ENCODE peak calls at places on chromosome 19, in five cellular contexts. One of them, this sample, is unnamed. For H3K27me3, the result is how much of the 10 kb centered on the place peaks cover.

GRCh38 chr19:30649149-30649548 is 277.0 kb downstream of the ZNF536 start:
- DNase-seq in HepG2: no peak
- DNase-seq in SK-N-SH: no peak
- DNase-seq in HCT116: no peak
- DNase-seq in GM23338: no peak
- DNase-seq in this sample: no peak

GRCh38 chr19:3547301-3547731 is 8.3 kb downstream of the TEKTIP1 start:
- DNase-seq in HepG2: no peak
- DNase-seq in SK-N-SH: peak
- DNase-seq in HCT116: no peak
- DNase-seq in GM23338: no peak
- DNase-seq in this sample: no peak

GRCh38 chr19:11355160-11356073 is at the start of gene PLPPR2:
- DNase-seq in HepG2: peak
- DNase-seq in SK-N-SH: peak
- DNase-seq in HCT116: peak
- DNase-seq in GM23338: peak
- DNase-seq in this sample: peak

GRCh38 chr19:2650515-2650914 is 52.0 kb downstream of the GNG7 start:
- DNase-seq in HepG2: peak
- DNase-seq in SK-N-SH: no peak
- DNase-seq in HCT116: no peak
- DNase-seq in GM23338: no peak
- DNase-seq in this sample: no peak

GRCh38 chr19:58572818-58573657 is at the start of gene MZF1:
- DNase-seq in HepG2: peak
- DNase-seq in SK-N-SH: peak
- DNase-seq in HCT116: peak
- DNase-seq in GM23338: peak
- DNase-seq in this sample: peak

GRCh38 chr19:13014101-13014920 is 19.0 kb downstream of the NFIX start:
- DNase-seq in HepG2: no peak
- DNase-seq in SK-N-SH: no peak
- DNase-seq in HCT116: no peak
- DNase-seq in GM23338: peak
- DNase-seq in this sample: no peak

GRCh38 chr19:17021793-17022590 is 4.6 kb downstream of the CPAMD8 start:
- DNase-seq in HepG2: peak
- DNase-seq in SK-N-SH: no peak
- DNase-seq in HCT116: no peak
- DNase-seq in GM23338: no peak
- DNase-seq in this sample: peak

GRCh38 chr19:16654151-16654550 is 5.8 kb downstream of the SMIM7 start:
- DNase-seq in HepG2: peak
- DNase-seq in SK-N-SH: peak
- DNase-seq in HCT116: peak
- DNase-seq in GM23338: peak
- DNase-seq in this sample: no peak

GRCh38 chr19:55353803-55354697 is 469 bp downstream of the COX6B2 start:
- DNase-seq in HepG2: no peak
- DNase-seq in SK-N-SH: peak
- DNase-seq in HCT116: peak
- DNase-seq in GM23338: peak
- DNase-seq in this sample: no peak

GRCh38 chr19:58096884-58097283 is 1.1 kb downstream of the ZSCAN18 start:
- DNase-seq in HepG2: no peak
- DNase-seq in SK-N-SH: no peak
- DNase-seq in HCT116: no peak
- DNase-seq in GM23338: peak
- DNase-seq in this sample: no peak

DNA sequence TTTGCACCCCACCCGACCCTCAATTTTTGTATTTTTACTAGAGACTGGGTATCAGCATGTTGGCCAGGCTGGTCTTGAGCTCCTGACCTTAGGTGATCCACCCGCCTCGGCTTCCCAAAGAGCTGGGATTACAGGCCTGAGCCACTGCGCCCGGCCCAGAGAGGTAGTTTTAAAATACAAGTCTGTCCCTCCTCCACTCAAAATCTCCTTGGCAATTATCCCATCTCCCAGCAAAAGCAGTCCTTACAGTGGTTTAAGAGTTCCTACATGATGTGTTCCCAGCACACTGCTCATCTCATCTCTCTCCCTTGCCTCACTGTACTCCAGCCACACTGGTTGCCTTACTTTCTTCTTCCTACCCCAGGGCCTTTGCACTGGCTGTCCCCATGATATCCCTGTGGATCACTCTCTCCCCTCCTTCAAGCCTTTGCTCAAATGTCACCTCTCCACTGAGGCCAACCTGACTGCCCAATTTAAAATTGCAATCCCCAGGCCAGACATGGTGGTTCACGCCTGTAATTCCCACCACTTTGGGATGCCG is 24.3 kb downstream of the LRFN3 start:
- DNase-seq in HepG2: no peak
- DNase-seq in SK-N-SH: no peak
- DNase-seq in HCT116: no peak
- DNase-seq in GM23338: no peak
- DNase-seq in this sample: no peak
- H3K27me3 ChIP-seq in HepG2: under half
- H3K27me3 ChIP-seq in SK-N-SH: under half
- H3K27me3 ChIP-seq in HCT116: under half
- H3K27me3 ChIP-seq in GM23338: under half
- H3K27me3 ChIP-seq in this sample: under half

GRCh38 chr19:29515233-29515619 is 10.6 kb upstream of the VSTM2B start:
- DNase-seq in HepG2: no peak
- DNase-seq in SK-N-SH: no peak
- DNase-seq in HCT116: no peak
- DNase-seq in GM23338: no peak
- DNase-seq in this sample: no peak

GRCh38 chr19:29512748-29513147 is 13.0 kb upstream of the VSTM2B start:
- DNase-seq in HepG2: no peak
- DNase-seq in SK-N-SH: no peak
- DNase-seq in HCT116: no peak
- DNase-seq in GM23338: no peak
- DNase-seq in this sample: no peak

GRCh38 chr19:29516358-29516725 is 9.5 kb upstream of the VSTM2B start:
- DNase-seq in HepG2: no peak
- DNase-seq in SK-N-SH: no peak
- DNase-seq in HCT116: no peak
- DNase-seq in GM23338: no peak
- DNase-seq in this sample: no peak

GRCh38 chr19:29515706-29516357 is 10.0 kb upstream of the VSTM2B start:
- DNase-seq in HepG2: no peak
- DNase-seq in SK-N-SH: no peak
- DNase-seq in HCT116: no peak
- DNase-seq in GM23338: no peak
- DNase-seq in this sample: no peak

DNA sequence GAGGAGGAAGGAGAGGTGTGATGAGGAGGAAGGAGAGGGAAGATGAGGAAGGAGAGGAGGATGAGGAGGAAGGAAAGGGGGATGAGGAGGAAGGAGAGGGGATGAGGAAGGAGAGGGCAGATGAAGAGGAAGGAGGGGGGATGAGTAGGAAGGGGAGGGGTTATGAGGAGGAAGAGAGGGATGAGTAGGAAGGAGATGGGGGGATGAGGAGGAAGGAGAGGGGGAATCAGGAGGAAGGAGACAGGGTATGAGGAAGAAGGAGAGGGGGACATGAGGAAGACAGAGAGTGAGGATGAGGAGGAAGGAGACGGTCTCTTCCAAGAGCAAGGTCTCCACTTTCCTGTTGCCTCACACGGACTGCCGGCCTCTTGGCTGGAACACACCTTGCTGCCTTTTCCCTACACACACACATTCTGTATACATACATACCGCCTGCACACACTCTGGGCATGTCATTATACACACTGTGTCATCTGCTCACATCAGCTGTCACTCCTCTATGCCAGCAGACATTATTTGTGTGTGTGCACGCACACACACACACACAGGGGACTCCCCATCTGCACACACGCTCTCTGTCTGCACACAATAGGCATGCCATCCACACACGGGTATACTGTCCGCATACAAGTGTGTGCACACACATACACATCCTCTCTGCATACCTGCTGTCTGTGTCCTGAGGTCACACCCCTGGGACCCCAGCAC is 11.1 kb upstream of the VSTM2B start:
- DNase-seq in HepG2: no peak
- DNase-seq in SK-N-SH: no peak
- DNase-seq in HCT116: no peak
- DNase-seq in GM23338: no peak
- DNase-seq in this sample: no peak
- TF ChIP-seq REST in HepG2: no peak
- TF ChIP-seq REST in SK-N-SH: no peak
- TF ChIP-seq REST in HCT116: no peak
- TF ChIP-seq REST in GM23338: no peak
- TF ChIP-seq REST in this sample: no peak

GRCh38 chr19:45899253-45899652 is 3.2 kb downstream of the MYPOP start:
- DNase-seq in HepG2: no peak
- DNase-seq in SK-N-SH: no peak
- DNase-seq in HCT116: no peak
- DNase-seq in GM23338: no peak
- DNase-seq in this sample: no peak

GRCh38 chr19:45901912-45902650 is at the start of gene MYPOP:
- DNase-seq in HepG2: no peak
- DNase-seq in SK-N-SH: peak
- DNase-seq in HCT116: no peak
- DNase-seq in GM23338: peak
- DNase-seq in this sample: peak

GRCh38 chr19:45899919-45900589 is 2.4 kb downstream of the MYPOP start:
- DNase-seq in HepG2: no peak
- DNase-seq in SK-N-SH: no peak
- DNase-seq in HCT116: no peak
- DNase-seq in GM23338: no peak
- DNase-seq in this sample: no peak

GRCh38 chr19:45901432-45901903 is 945 bp downstream of the MYPOP start:
- DNase-seq in HepG2: no peak
- DNase-seq in SK-N-SH: peak
- DNase-seq in HCT116: no peak
- DNase-seq in GM23338: peak
- DNase-seq in this sample: peak

GRCh38 chr19:45900661-45901431 is 1.6 kb downstream of the MYPOP start:
- DNase-seq in HepG2: no peak
- DNase-seq in SK-N-SH: no peak
- DNase-seq in HCT116: no peak
- DNase-seq in GM23338: peak
- DNase-seq in this sample: no peak
- H3K27me3 ChIP-seq in HepG2: under half
- H3K27me3 ChIP-seq in SK-N-SH: under half
- H3K27me3 ChIP-seq in HCT116: under half
- H3K27me3 ChIP-seq in GM23338: under half
- H3K27me3 ChIP-seq in this sample: under half

GRCh38 chr19:10270616-10271394 is at the start of gene ICAM1:
- DNase-seq in HepG2: peak
- DNase-seq in SK-N-SH: peak
- DNase-seq in HCT116: no peak
- DNase-seq in GM23338: peak
- DNase-seq in this sample: peak

GRCh38 chr19:10268077-10268476 is 2.8 kb upstream of the ICAM1 start:
- DNase-seq in HepG2: no peak
- DNase-seq in SK-N-SH: no peak
- DNase-seq in HCT116: no peak
- DNase-seq in GM23338: no peak
- DNase-seq in this sample: no peak

GRCh38 chr19:10269333-10270179 is 1.4 kb upstream of the ICAM1 start:
- DNase-seq in HepG2: peak
- DNase-seq in SK-N-SH: peak
- DNase-seq in HCT116: peak
- DNase-seq in GM23338: peak
- DNase-seq in this sample: no peak

GRCh38 chr19:10271543-10272086 is 695 bp downstream of the ICAM1 start:
- DNase-seq in HepG2: no peak
- DNase-seq in SK-N-SH: peak
- DNase-seq in HCT116: no peak
- DNase-seq in GM23338: no peak
- DNase-seq in this sample: peak

GRCh38 chr19:10270180-10270615 is 722 bp upstream of the ICAM1 start:
- DNase-seq in HepG2: no peak
- DNase-seq in SK-N-SH: peak
- DNase-seq in HCT116: no peak
- DNase-seq in GM23338: peak
- DNase-seq in this sample: peak
- TF ChIP-seq REST in HepG2: no peak
- TF ChIP-seq REST in SK-N-SH: no peak
- TF ChIP-seq REST in HCT116: no peak
- TF ChIP-seq REST in GM23338: no peak
- TF ChIP-seq REST in this sample: no peak

GRCh38 chr19:917323-918151 is at the start of gene KISS1R:
- DNase-seq in HepG2: peak
- DNase-seq in SK-N-SH: peak
- DNase-seq in HCT116: no peak
- DNase-seq in GM23338: peak
- DNase-seq in this sample: no peak
- H3K27me3 ChIP-seq in HepG2: under half
- H3K27me3 ChIP-seq in SK-N-SH: under half
- H3K27me3 ChIP-seq in HCT116: under half
- H3K27me3 ChIP-seq in GM23338: half or more
- H3K27me3 ChIP-seq in this sample: under half

DNA sequence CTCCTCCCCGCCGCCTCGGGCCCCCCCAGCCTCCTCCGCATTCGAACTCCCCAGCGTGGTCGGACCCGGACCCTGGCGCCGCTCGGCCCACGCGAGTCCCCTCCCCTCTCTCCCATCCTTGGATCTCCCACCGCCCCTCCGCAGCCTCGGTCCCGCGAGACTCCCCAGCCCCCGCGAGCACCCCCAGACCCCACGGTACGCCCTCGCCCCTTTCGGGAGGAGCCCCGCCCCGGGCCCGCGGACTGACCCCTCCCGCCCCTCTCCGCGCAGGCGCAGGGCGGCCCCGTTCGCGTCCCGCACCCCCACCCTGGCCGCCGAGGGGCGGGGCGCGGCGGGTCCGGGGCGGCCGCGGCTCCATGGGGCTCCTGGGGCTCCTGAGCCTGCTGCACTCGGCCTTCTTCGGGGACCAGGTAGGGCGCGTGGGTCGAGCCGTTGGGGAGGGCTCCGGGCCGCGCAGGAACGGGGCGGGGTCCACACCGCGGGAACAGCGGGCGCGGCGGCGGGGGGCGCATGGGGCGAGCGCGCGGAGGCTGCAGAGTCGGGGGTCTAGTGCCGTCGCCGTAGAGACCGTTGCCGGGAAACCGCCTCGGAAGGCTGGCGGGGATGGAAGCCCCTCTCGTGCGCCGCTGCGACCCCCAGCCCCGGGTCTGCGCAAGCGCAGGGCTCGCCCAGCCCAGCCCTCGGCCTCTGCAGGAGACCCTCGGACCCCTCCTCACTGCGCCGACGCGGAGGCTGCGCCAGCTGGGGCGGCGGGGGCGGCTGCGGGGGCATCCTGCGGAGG is 3.8 kb upstream of the APC2 start:
- DNase-seq in HepG2: no peak
- DNase-seq in SK-N-SH: peak
- DNase-seq in HCT116: no peak
- DNase-seq in GM23338: peak
- DNase-seq in this sample: no peak
- TF ChIP-seq REST in HepG2: no peak
- TF ChIP-seq REST in SK-N-SH: no peak
- TF ChIP-seq REST in HCT116: no peak
- TF ChIP-seq REST in GM23338: no peak
- TF ChIP-seq REST in this sample: no peak

GRCh38 chr19:33638167-33639033 is 16.6 kb downstream of the CHST8 start:
- DNase-seq in HepG2: no peak
- DNase-seq in SK-N-SH: no peak
- DNase-seq in HCT116: no peak
- DNase-seq in GM23338: peak
- DNase-seq in this sample: no peak
- H3K27me3 ChIP-seq in HepG2: under half
- H3K27me3 ChIP-seq in SK-N-SH: under half
- H3K27me3 ChIP-seq in HCT116: under half
- H3K27me3 ChIP-seq in GM23338: under half
- H3K27me3 ChIP-seq in this sample: under half

GRCh38 chr19:43078311-43078710 is 4.2 kb downstream of the PSG2 start:
- DNase-seq in HepG2: no peak
- DNase-seq in SK-N-SH: no peak
- DNase-seq in HCT116: no peak
- DNase-seq in GM23338: no peak
- DNase-seq in this sample: no peak
- TF ChIP-seq REST in HepG2: no peak
- TF ChIP-seq REST in SK-N-SH: no peak
- TF ChIP-seq REST in HCT116: no peak
- TF ChIP-seq REST in GM23338: no peak
- TF ChIP-seq REST in this sample: no peak

This sample was measured in HL-60.